ENCODE peak calls at places on chromosomes 1 and 21, in four cellular contexts. K is GM06990, U is BJ, L is upper lobe of right lung. V is an unnamed sample.

GRCh38 chr1:23475134-23475628 is 8.8 kb downstream of the ASAP3 start:
- DNase-seq in U (peak), L (no peak), K (no peak), V (peak)

GRCh38 chr1:16183157-16183556 is 27.3 kb upstream of the EPHA2 start:
- DNase-seq in K (no peak), L (peak), U (no peak), V (peak)

GRCh38 chr1:234612352-234613127 is 2.6 kb upstream of the IRF2BP2 start:
- DNase-seq in U (peak), L (peak), K (peak), V (peak)

GRCh38 chr1:24266398-24266941 is 52.7 kb upstream of the GRHL3 start:
- DNase-seq in K (no peak), L (no peak), U (peak), V (peak)

GRCh38 chr1:30195424-30196134 is 527.8 kb downstream of the MATN1 start:
- DNase-seq in L (no peak), K (no peak), U (no peak), V (no peak)

GRCh38 chr1:57831624-57832023 is 407.8 kb upstream of the DAB1 start:
- DNase-seq in L (no peak), U (no peak), K (no peak), V (peak)

GRCh38 chr1:38489844-38490270 is 369.7 kb downstream of the RRAGC start:
- DNase-seq in L (no peak), K (no peak), U (no peak), V (peak)

GRCh38 chr1:37793773-37794371 is at the start of gene MANEAL:
- DNase-seq in K (peak), U (no peak), L (peak), V (peak)

GRCh38 chr21:45175326-45176085 is 101.1 kb downstream of the ADARB1 start:
- DNase-seq in K (no peak), L (no peak), U (no peak), V (no peak)

GRCh38 chr1:169427081-169427611 is at the start of gene CCDC181:
- DNase-seq in L (peak), K (peak), U (no peak), V (peak)

GRCh38 chr1:29235955-29236742 is at the start of gene PTPRU:
- DNase-seq in U (no peak), L (peak), K (peak), V (peak)

GRCh38 chr1:236089046-236089773 is 24.3 kb upstream of the NID1 start:
- DNase-seq in K (no peak), L (no peak), U (no peak), V (peak)

GRCh38 chr21:39669976-39670671 is 57.4 kb downstream of the B3GALT5 start:
- DNase-seq in L (no peak), K (no peak), U (no peak), V (no peak)

GRCh38 chr1:29924017-29924431 is 687.7 kb downstream of the PTPRU start:
- DNase-seq in U (no peak), K (no peak), L (no peak), V (no peak)

GRCh38 chr1:25664357-25664796 is 47.8 kb downstream of the MAN1C1 start:
- DNase-seq in U (no peak), L (no peak), K (no peak), V (no peak)

GRCh38 chr1:154178856-154179811 is 12.8 kb downstream of the TPM3 start:
- DNase-seq in K (no peak), L (no peak), U (no peak), V (peak)
- H3K4me3 ChIP-seq in K (no peak), L (peak), U (no peak), V (peak)

GRCh38 chr1:32464716-32465540 is at the start of gene ZBTB8B:
- DNase-seq in K (peak), U (no peak), L (peak), V (peak)
- TF ChIP-seq CTCF in K (no peak), U (no peak), L (no peak), V (peak)

GRCh38 chr1:8417625-8418024 is 99.7 kb downstream of the SLC45A1 start:
- DNase-seq in K (no peak), U (no peak), L (no peak), V (no peak)

GRCh38 chr1:8420318-8420717 is 102.4 kb downstream of the SLC45A1 start:
- DNase-seq in K (no peak), U (no peak), L (no peak), V (no peak)

GRCh38 chr1:8419861-8420260 is 101.9 kb downstream of the SLC45A1 start:
- DNase-seq in K (no peak), L (no peak), U (no peak), V (no peak)

GRCh38 chr1:8418301-8418700 is 100.4 kb downstream of the SLC45A1 start:
- DNase-seq in K (no peak), L (no peak), U (no peak), V (no peak)

DNA sequence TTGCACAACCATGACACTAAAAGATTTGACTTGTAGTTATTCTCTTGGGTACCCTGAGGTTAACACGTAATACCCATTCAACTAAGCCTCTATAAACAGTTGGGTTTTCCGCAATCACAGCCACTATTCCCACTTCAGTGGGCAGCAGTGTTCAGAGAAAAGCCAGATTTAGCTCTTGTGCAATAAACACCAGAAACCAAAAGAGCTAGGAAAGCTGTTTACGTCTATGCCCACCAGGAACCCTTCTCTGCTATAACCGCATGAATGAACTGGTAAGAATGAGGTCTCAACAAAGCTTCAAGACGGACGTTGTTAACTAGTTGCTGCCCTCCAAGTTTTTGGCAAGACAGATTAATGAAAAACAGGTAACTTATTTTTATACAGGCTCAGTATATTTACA is 101.3 kb downstream of the SLC45A1 start:
- DNase-seq in U (no peak), L (no peak), K (no peak), V (peak)
- H3K4me3 ChIP-seq in U (no peak), L (peak), K (no peak), V (peak)

GRCh38 chr1:182056596-182057366 is 4.7 kb downstream of the ZNF648 start:
- DNase-seq in L (no peak), U (no peak), K (no peak), V (no peak)

GRCh38 chr1:182051938-182052337 is 9.6 kb downstream of the ZNF648 start:
- DNase-seq in K (no peak), U (no peak), L (no peak), V (no peak)

GRCh38 chr1:182059936-182060335 is 1.6 kb downstream of the ZNF648 start:
- DNase-seq in L (no peak), K (no peak), U (no peak), V (no peak)

GRCh38 chr1:182050481-182051438 is 10.8 kb downstream of the ZNF648 start:
- DNase-seq in L (no peak), U (no peak), K (no peak), V (no peak)

GRCh38 chr1:182054698-182055326 is 6.7 kb downstream of the ZNF648 start:
- DNase-seq in K (no peak), U (no peak), L (no peak), V (peak)
- TF ChIP-seq CTCF in K (peak), U (peak), L (peak), V (peak)

GRCh38 chr1:12177999-12178441 is 11.2 kb downstream of the TNFRSF1B start:
- DNase-seq in U (peak), K (no peak), L (peak), V (peak)

GRCh38 chr1:12179111-12179519 is 12.3 kb downstream of the TNFRSF1B start:
- DNase-seq in L (no peak), K (peak), U (no peak), V (peak)

GRCh38 chr1:12178511-12178910 is 11.7 kb downstream of the TNFRSF1B start:
- DNase-seq in U (no peak), L (no peak), K (no peak), V (no peak)

GRCh38 chr1:12176298-12177118 is 9.7 kb downstream of the TNFRSF1B start:
- DNase-seq in L (no peak), U (no peak), K (no peak), V (no peak)

GRCh38 chr1:12177156-12177998 is 10.6 kb downstream of the TNFRSF1B start:
- DNase-seq in L (no peak), U (no peak), K (no peak), V (no peak)
- H3K4me3 ChIP-seq in L (no peak), U (no peak), K (no peak), V (no peak)

GRCh38 chr1:158649052-158649451 is 37.5 kb downstream of the SPTA1 start:
- DNase-seq in L (no peak), U (no peak), K (no peak), V (no peak)
- TF ChIP-seq CTCF in L (no peak), U (no peak), K (peak), V (no peak)

GRCh38 chr1:31888281-31888680 is 49.9 kb downstream of the PTP4A2 start:
- DNase-seq in L (no peak), U (no peak), K (no peak), V (no peak)

GRCh38 chr1:31885851-31886250 is 52.3 kb downstream of the PTP4A2 start:
- DNase-seq in U (no peak), K (no peak), L (no peak), V (no peak)

GRCh38 chr1:31883357-31883942 is 54.7 kb downstream of the PTP4A2 start:
- DNase-seq in K (no peak), U (no peak), L (no peak), V (no peak)

GRCh38 chr1:31891280-31891679 is 46.9 kb downstream of the PTP4A2 start:
- DNase-seq in L (no peak), K (peak), U (no peak), V (no peak)

DNA sequence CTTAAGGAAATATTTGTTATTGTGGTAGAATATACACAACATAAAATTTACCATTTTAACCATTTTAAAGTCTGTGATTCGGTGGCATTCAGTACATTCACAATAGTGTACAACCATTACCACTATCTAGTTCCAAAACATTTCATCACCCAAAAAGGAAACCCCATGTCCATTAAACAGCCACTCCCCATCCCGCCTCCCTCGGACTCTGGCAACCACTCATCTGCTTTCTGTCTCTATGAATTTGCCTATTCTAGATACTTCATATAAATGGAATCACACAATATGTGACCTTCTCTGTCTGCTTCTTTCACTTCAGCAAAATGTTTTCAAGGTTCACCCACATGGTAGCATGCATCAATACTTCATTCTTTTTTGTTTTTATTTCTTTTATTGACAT is 51.3 kb downstream of the PTP4A2 start:
- DNase-seq in U (no peak), L (no peak), K (no peak), V (peak)
- H3K4me3 ChIP-seq in U (no peak), L (no peak), K (no peak), V (no peak)

GRCh38 chr1:116134178-116134773 is 23.1 kb downstream of the MAB21L3 start:
- DNase-seq in U (no peak), K (no peak), L (no peak), V (no peak)
- TF ChIP-seq CTCF in U (peak), K (peak), L (no peak), V (peak)

DNA sequence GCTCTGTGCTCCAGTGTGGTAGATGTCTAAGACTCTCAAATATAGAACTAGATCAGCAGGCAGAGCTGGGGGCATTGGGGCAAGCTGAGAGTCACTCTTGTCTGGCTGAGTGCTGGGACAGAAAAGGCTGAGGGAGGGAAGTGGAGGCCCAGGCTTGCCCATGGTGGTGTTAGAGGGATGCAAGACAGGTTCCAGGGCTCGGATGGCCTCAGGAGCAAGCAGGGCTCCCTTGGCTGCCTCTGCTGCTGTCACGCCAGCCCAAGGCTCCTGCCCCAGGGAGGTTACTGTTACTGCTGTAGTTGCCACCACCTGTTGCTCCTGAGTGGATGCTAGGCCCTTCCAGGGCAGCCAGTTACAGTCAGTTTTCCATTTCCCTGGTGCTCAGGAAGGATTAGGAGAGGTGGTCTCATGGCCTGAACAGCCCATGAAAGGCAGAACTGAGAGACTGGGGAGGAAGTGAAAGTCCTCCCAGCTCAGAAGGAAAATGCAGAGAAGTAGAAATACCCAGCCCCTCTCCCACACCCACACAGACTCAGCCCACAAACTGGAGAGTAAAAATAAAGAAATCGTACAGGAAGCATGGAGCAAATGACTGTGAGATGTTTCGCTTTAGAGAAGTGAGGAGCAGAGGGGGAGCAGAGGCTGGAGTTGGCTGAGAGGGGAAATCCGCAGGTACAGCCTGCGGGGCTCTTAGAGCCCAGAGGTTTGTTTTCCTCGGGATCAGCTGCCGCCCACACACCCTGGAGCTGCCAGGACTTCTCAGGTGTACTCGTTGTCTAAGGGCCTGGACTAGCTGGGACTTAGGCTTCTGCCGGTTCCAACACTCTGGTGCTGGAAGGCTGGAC is 2.1 kb downstream of the IL6R start:
- DNase-seq in K (peak), U (no peak), L (peak), V (no peak)
- H3K4me3 ChIP-seq in K (peak), U (no peak), L (peak), V (peak)

DNA sequence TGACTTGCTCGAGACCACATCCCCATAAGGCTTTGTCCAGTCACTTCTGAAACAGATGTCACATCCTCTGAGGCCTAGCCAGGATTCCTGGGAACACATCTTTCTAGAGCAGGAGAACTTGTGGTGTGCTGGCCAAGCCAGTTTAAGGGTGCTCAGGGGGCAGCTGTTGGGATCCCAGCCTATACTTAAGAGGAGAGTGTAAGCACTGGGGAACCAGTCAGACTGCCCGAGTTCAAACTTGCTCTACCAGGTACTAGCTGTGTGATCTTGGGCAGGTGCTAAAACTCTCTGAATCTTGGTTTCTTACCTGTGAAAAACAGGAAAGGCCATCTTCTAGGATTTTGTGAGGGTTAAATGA is 15.6 kb upstream of the LY9 start:
- DNase-seq in U (no peak), K (no peak), L (no peak), V (no peak)
- TF ChIP-seq CTCF in U (no peak), K (no peak), L (no peak), V (no peak)